ENCODE peak calls at places on chromosome 22, in four cellular contexts. G, S, X and T are unnamed samples.

GRCh38 chr22:27724181-27724580 is 77.4 kb downstream of the MN1 start:
- DNase-seq in G (no peak), X (no peak), S (no peak), T (no peak)

GRCh38 chr22:37485714-37486223 is 415 bp downstream of the MFNG start:
- DNase-seq in G (peak), S (no peak), X (no peak), T (no peak)

GRCh38 chr22:50310209-50310722 is 2.8 kb upstream of the PLXNB2 start:
- DNase-seq in S (no peak), X (peak), G (peak), T (no peak)

GRCh38 chr22:46367707-46368191 is 32.2 kb downstream of the TRMU start:
- DNase-seq in S (peak), X (peak), G (peak), T (no peak)

GRCh38 chr22:35921777-35922176 is 106.8 kb downstream of the RBFOX2 start:
- DNase-seq in S (peak), G (no peak), X (no peak), T (peak)

GRCh38 chr22:50206599-50206998 is 5.8 kb downstream of the SELENOO start:
- DNase-seq in G (no peak), S (no peak), X (peak), T (peak)

GRCh38 chr22:19291218-19291579 is 320 bp downstream of the CLTCL1 start:
- DNase-seq in S (no peak), X (peak), G (peak), T (no peak)

GRCh38 chr22:26756675-26757293 is 99.4 kb downstream of the MIAT start:
- DNase-seq in G (peak), S (peak), X (peak), T (peak)

GRCh38 chr22:17332109-17332508 is 37.2 kb upstream of the CECR2 start:
- DNase-seq in S (no peak), X (no peak), G (no peak), T (no peak)

GRCh38 chr22:49583886-49584505 is 243.7 kb downstream of the BRD1 start:
- DNase-seq in S (no peak), G (no peak), X (no peak), T (no peak)

GRCh38 chr22:19844423-19845368 is 10.0 kb downstream of the GNB1L start:
- DNase-seq in S (no peak), G (no peak), X (peak), T (peak)

GRCh38 chr22:42367980-42368378 is 64.2 kb downstream of the NFAM1 start:
- DNase-seq in S (no peak), X (no peak), G (no peak), T (no peak)

GRCh38 chr22:48182036-48182435 is 1419.6 kb downstream of the TBC1D22A start:
- DNase-seq in X (no peak), S (no peak), G (no peak), T (no peak)

GRCh38 chr22:41862160-41862529 is 29.2 kb downstream of the SREBF2 start:
- DNase-seq in X (no peak), S (no peak), G (peak), T (no peak)

GRCh38 chr22:31585161-31585859 is 76.7 kb downstream of the PISD start:
- DNase-seq in S (no peak), X (no peak), G (no peak), T (no peak)

GRCh38 chr22:49992921-49993648 is 19.5 kb downstream of the IL17REL start:
- DNase-seq in S (no peak), X (peak), G (no peak), T (peak)

GRCh38 chr22:28935713-28936112 is 52.3 kb downstream of the ZNRF3 start:
- DNase-seq in X (no peak), G (no peak), S (no peak), T (no peak)

GRCh38 chr22:37636186-37636948 is 3.1 kb upstream of the SH3BP1 start:
- DNase-seq in G (peak), X (no peak), S (no peak), T (peak)

GRCh38 chr22:17754233-17754925 is 19.9 kb downstream of the BID start:
- DNase-seq in G (no peak), X (no peak), S (no peak), T (no peak)